ENCODE peak calls at places on chromosomes 13 and 19, in eight cellular contexts. P is aorta, T is hepatocyte, D is adrenal gland, U is trophoblast cell, Q is heart right ventricle, F is cardiac muscle cell, K is IMR-90. V is an unnamed sample.
A peak's percentile ranks its signal among the peaks of the same experiment; 100 is the strongest.

GRCh38 chr13:43307921-43308433 is 284.6 kb downstream of the DNAJC15 start:
- DNase-seq in F (peak; percentile 80), K (peak; percentile 87), U (peak; percentile 14), D (peak; percentile 95), P (no peak), T (peak; percentile 92), Q (peak; percentile 79), V (peak; percentile 98)

GRCh38 chr13:40161931-40162330 is 504.5 kb downstream of the FOXO1 start:
- DNase-seq in U (no peak), P (no peak), T (no peak), F (no peak), Q (no peak), K (no peak), D (no peak), V (peak; percentile 72)

GRCh38 chr13:77860621-77861020 is 58.0 kb downstream of the EDNRB start:
- DNase-seq in U (peak; percentile 31), Q (no peak), F (no peak), P (no peak), K (peak; percentile 93), T (no peak), D (no peak), V (peak; percentile 33)

GRCh38 chr13:112885782-112886268 is 83.2 kb upstream of the MCF2L start:
- DNase-seq in D (peak; percentile 94), Q (peak; percentile 75), T (peak; percentile 95), P (peak; percentile 91), K (peak; percentile 87), F (peak; percentile 95), U (peak; percentile 78), V (peak; percentile 94)

GRCh38 chr13:46489586-46490023 is 63.4 kb upstream of the LRCH1 start:
- DNase-seq in T (no peak), K (peak; percentile 67), P (peak; percentile 88), F (no peak), Q (no peak), D (no peak), U (no peak), V (no peak)

GRCh38 chr19:38266070-38266469 is 1.7 kb downstream of the SPINT2 start:
- DNase-seq in Q (no peak), P (no peak), U (peak; percentile 44), K (no peak), T (no peak), D (no peak), F (no peak), V (peak; percentile 89)

GRCh38 chr19:8611890-8612806 is 1.6 kb upstream of the ADAMTS10 start:
- DNase-seq in D (peak; percentile 85), F (no peak), U (no peak), K (peak; percentile 66), P (peak; percentile 92), Q (peak; percentile 58), T (peak; percentile 37), V (no peak)

GRCh38 chr13:110350509-110350908 is 43.4 kb downstream of the COL4A2 start:
- DNase-seq in T (no peak), Q (no peak), P (no peak), D (no peak), U (no peak), F (peak; percentile 82), K (no peak), V (no peak)

GRCh38 chr19:38478273-38478971 is 44.9 kb downstream of the RYR1 start:
- DNase-seq in F (peak; percentile 4), Q (no peak), T (no peak), D (no peak), U (peak; percentile 4), K (no peak), P (no peak), V (peak; percentile 29)

GRCh38 chr19:52351512-52351911 is 15.5 kb downstream of the ZNF610 start:
- DNase-seq in Q (no peak), D (no peak), U (no peak), T (no peak), P (no peak), F (peak; percentile 43), K (no peak), V (peak; percentile 14)

GRCh38 chr13:23651887-23652286 is 81.7 kb downstream of the TNFRSF19 start:
- DNase-seq in F (no peak), Q (no peak), U (no peak), D (no peak), P (no peak), K (no peak), T (no peak), V (no peak)

GRCh38 chr13:98746968-98747367 is 5.5 kb downstream of the SLC15A1 start:
- DNase-seq in T (peak; percentile 70), U (peak; percentile 85), F (no peak), K (no peak), Q (no peak), P (no peak), D (no peak), V (no peak)

GRCh38 chr19:40565910-40566495 is 10.7 kb upstream of the SHKBP1 start:
- DNase-seq in Q (no peak), F (no peak), U (no peak), K (no peak), P (no peak), T (no peak), D (no peak), V (no peak)

GRCh38 chr19:40570313-40571004 is 6.2 kb upstream of the SHKBP1 start:
- DNase-seq in P (peak; percentile 100), U (peak; percentile 100), D (peak; percentile 100), Q (peak; percentile 99), K (peak; percentile 100), F (peak; percentile 100), T (peak; percentile 100), V (peak; percentile 100)

GRCh38 chr19:40567040-40567749 is 9.5 kb upstream of the SHKBP1 start:
- DNase-seq in U (no peak), D (no peak), T (no peak), K (no peak), Q (no peak), F (no peak), P (no peak), V (no peak)

GRCh38 chr19:40565355-40565754 is 11.3 kb upstream of the SHKBP1 start:
- DNase-seq in D (no peak), T (no peak), U (no peak), K (no peak), Q (no peak), P (no peak), F (no peak), V (no peak)

GRCh38 chr19:40567750-40568494 is 8.8 kb upstream of the SHKBP1 start:
- DNase-seq in D (no peak), F (no peak), U (peak; percentile 51), Q (no peak), P (no peak), T (no peak), K (no peak), V (no peak)
- H3K4me3 ChIP-seq in D (no peak overlapping the region), F (peak overlapping the region; percentile 16), U (no peak overlapping the region), Q (peak overlapping the region; percentile 28), P (peak overlapping the region; percentile 54), T (no peak overlapping the region), K (peak overlapping the region; percentile 50), V (no peak overlapping the region)

GRCh38 chr19:47186337-47187022 is 44.5 kb downstream of the BBC3 start:
- DNase-seq in K (no peak), U (no peak), F (peak; percentile 23), T (no peak), P (no peak), Q (no peak), D (no peak), V (no peak)

GRCh38 chr19:47187023-47187655 is 43.9 kb downstream of the BBC3 start:
- DNase-seq in P (no peak), Q (no peak), K (no peak), F (peak; percentile 32), D (no peak), U (no peak), T (no peak), V (no peak)

GRCh38 chr19:47190167-47190727 is 40.8 kb downstream of the BBC3 start:
- DNase-seq in U (no peak), Q (peak; percentile 32), P (peak; percentile 87), K (peak; percentile 71), D (peak; percentile 66), T (peak; percentile 61), F (peak; percentile 41), V (peak; percentile 89)

GRCh38 chr19:47188507-47189033 is 42.4 kb downstream of the BBC3 start:
- DNase-seq in T (no peak), F (no peak), P (no peak), K (no peak), Q (no peak), D (no peak), U (no peak), V (no peak)

GRCh38 chr19:47187797-47188196 is 43.2 kb downstream of the BBC3 start:
- DNase-seq in K (no peak), T (no peak), F (no peak), U (no peak), P (no peak), D (no peak), Q (no peak), V (no peak)
- H3K4me1 ChIP-seq in K (peaks cover 11% of the 10 kb centered on the region), T (peaks cover 36% of the 10 kb centered on the region), F (peaks cover 38% of the 10 kb centered on the region), U (peaks cover 29% of the 10 kb centered on the region), P (no peaks in the 10 kb centered on the region), D (peaks cover 14% of the 10 kb centered on the region), Q (peaks cover 17% of the 10 kb centered on the region), V (peaks cover 26% of the 10 kb centered on the region)

DNA sequence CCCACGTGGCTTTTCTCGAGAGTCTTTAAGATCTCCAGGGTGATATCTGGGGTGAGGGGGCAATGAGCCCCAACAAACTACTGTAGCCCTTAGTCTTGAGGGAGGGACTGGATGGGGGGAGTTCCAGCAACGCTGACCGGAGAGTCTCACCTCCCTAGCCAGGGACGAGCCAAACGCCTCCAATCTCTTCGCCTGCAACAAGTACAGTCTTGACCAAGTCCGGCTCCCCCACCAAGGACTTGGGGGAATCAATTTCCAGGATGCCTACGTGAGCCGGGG is 442 bp downstream of the CCDC8 start:
- DNase-seq in K (no peak), P (no peak), Q (no peak), T (no peak), F (no peak), D (no peak), U (no peak), V (no peak)
- H3K27ac ChIP-seq in K (peak overlapping the region; percentile 84), P (peak overlapping the region; percentile 32), Q (peak overlapping the region; percentile 87), T (peak overlapping the region; percentile 94), F (peak overlapping the region; percentile 96), D (peak overlapping the region; percentile 29), U (peak overlapping the region; percentile 29), V (peak overlapping the region; percentile 80)

GRCh38 chr19:35144600-35145436 is 1.8 kb downstream of the FXYD7 start:
- DNase-seq in K (no peak), D (no peak), F (peak; percentile 58), Q (no peak), U (peak; percentile 87), P (no peak), T (peak; percentile 89), V (peak; percentile 43)

GRCh38 chr19:35144259-35144599 is 1.2 kb downstream of the FXYD7 start:
- DNase-seq in U (no peak), T (no peak), P (no peak), Q (no peak), D (no peak), K (no peak), F (no peak), V (no peak)

GRCh38 chr19:35142531-35143230 is 374 bp upstream of the FXYD7 start:
- DNase-seq in Q (no peak), P (peak; percentile 84), F (peak; percentile 75), D (no peak), T (peak; percentile 72), U (peak; percentile 65), K (no peak), V (no peak)

GRCh38 chr19:35143231-35143715 is at the start of gene FXYD7:
- DNase-seq in D (no peak), P (no peak), Q (no peak), F (no peak), T (no peak), K (no peak), U (no peak), V (no peak)

DNA sequence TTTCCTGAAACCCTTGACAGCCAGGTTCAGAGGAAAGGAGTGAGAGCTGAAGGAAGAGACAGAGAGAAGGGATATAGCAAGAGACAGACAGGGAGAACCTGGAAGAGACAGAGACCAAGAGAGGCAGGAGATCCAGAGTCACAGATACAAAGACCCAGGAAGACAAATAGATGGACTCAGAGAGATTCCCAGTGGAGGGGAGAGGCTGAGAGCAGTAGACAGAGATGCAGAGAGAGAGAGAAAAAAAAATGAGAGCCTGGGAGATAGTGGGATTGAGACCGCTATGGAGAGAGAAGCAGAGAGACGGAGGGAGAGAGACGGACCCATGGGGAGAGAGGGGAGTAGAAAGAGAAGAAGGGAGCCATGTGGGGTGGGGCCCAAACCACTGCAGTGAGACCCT is 763 bp downstream of the FXYD7 start:
- DNase-seq in U (no peak), P (no peak), F (no peak), D (no peak), Q (no peak), K (no peak), T (no peak), V (no peak)
- H3K4me3 ChIP-seq in U (no peak overlapping the region), P (no peak overlapping the region), F (no peak overlapping the region), D (no peak overlapping the region), Q (no peak overlapping the region), K (no peak overlapping the region), T (no peak overlapping the region), V (no peak overlapping the region)